ENCODE peak calls at places on chromosomes 3 and 15, in four cellular contexts. W is DMS 273 treated with DMSO at 0.1 percent for 48 hours, T is smooth muscle cell of the brain vasculature, Y is myocyte. K is an unnamed sample.

GRCh38 chr3:50806806-50807205 is 132.1 kb downstream of the DOCK3 start:
- DNase-seq in T (no peak), Y (peak), W (no peak), K (no peak)

GRCh38 chr3:57864853-57865252 is 108.7 kb downstream of the SLMAP start:
- DNase-seq in Y (peak), T (peak), W (no peak), K (no peak)

GRCh38 chr3:145219355-145220196 is 941.4 kb downstream of the PLOD2 start:
- DNase-seq in W (peak), T (peak), Y (no peak), K (no peak)

GRCh38 chr15:58396181-58396580 is 35.6 kb upstream of the LIPC start:
- DNase-seq in Y (peak), W (no peak), T (peak), K (no peak)

GRCh38 chr3:156460206-156460609 is 94.7 kb downstream of the SSR3 start:
- DNase-seq in Y (no peak), T (no peak), W (no peak), K (no peak)

GRCh38 chr3:13621381-13622221 is 72.7 kb downstream of the FBLN2 start:
- DNase-seq in T (no peak), Y (no peak), W (no peak), K (no peak)

GRCh38 chr3:156516284-156516683 is 38.6 kb downstream of the SSR3 start:
- DNase-seq in W (peak), T (no peak), Y (no peak), K (no peak)

GRCh38 chr15:49814709-49815108 is 193.9 kb downstream of the DTWD1 start:
- DNase-seq in T (no peak), W (no peak), Y (peak), K (no peak)

GRCh38 chr15:77409259-77410156 is 10.4 kb downstream of the PEAK1 start:
- DNase-seq in W (no peak), T (no peak), Y (no peak), K (no peak)

GRCh38 chr15:76060098-76060989 is 559 bp downstream of the TMEM266 start:
- DNase-seq in W (no peak), Y (no peak), T (no peak), K (no peak)

GRCh38 chr3:124761935-124762334 is 31.7 kb downstream of the UMPS start:
- DNase-seq in T (no peak), W (no peak), Y (no peak), K (no peak)

GRCh38 chr3:109825971-109826810 is 488.8 kb upstream of the DPPA4 start:
- DNase-seq in T (no peak), Y (no peak), W (no peak), K (no peak)

GRCh38 chr3:122284486-122284885 is 40.6 kb upstream of the CSTA start:
- DNase-seq in T (no peak), Y (no peak), W (no peak), K (no peak)

GRCh38 chr3:5036858-5037257 is 57.6 kb downstream of the BHLHE40 start:
- DNase-seq in W (no peak), T (no peak), Y (no peak), K (no peak)

GRCh38 chr3:152289708-152290107 is 21.0 kb downstream of the MBNL1 start:
- DNase-seq in Y (no peak), W (no peak), T (no peak), K (no peak)

GRCh38 chr3:16606398-16606797 is 1.2 kb upstream of the DAZL start:
- DNase-seq in W (no peak), T (no peak), Y (no peak), K (no peak)

GRCh38 chr3:32401541-32402052 is 9.9 kb downstream of the CMTM7 start:
- DNase-seq in W (peak), Y (peak), T (peak), K (peak)

GRCh38 chr3:125212509-125213372 is at the start of gene SLC12A8:
- DNase-seq in T (no peak), Y (no peak), W (no peak), K (no peak)

GRCh38 chr15:63374686-63375520 is 6.7 kb downstream of the CA12 start:
- DNase-seq in W (peak), T (peak), Y (peak), K (no peak)

GRCh38 chr15:97078556-97078955 is 748.1 kb downstream of the NR2F2 start:
- DNase-seq in T (no peak), W (no peak), Y (no peak), K (no peak)

GRCh38 chr3:14549256-14549931 is 9.3 kb upstream of the GRIP2 start:
- DNase-seq in W (no peak), T (no peak), Y (no peak), K (no peak)

GRCh38 chr3:25455316-25456232 is 27.5 kb downstream of the RARB start:
- DNase-seq in W (no peak), T (no peak), Y (no peak), K (no peak)

GRCh38 chr15:57377478-57377847 is 1.2 kb downstream of the CGNL1 start:
- DNase-seq in W (no peak), Y (no peak), T (no peak), K (no peak)

GRCh38 chr3:69856965-69857364 is 117.7 kb downstream of the MITF start:
- DNase-seq in Y (no peak), W (no peak), T (no peak), K (no peak)

GRCh38 chr3:171838218-171838720 is 4.9 kb upstream of the TMEM212 start:
- DNase-seq in Y (peak), W (no peak), T (peak), K (no peak)

GRCh38 chr3:58217209-58217811 is 6.5 kb upstream of the DNASE1L3 start:
- DNase-seq in Y (peak), W (peak), T (peak), K (no peak)

GRCh38 chr3:194327414-194328079 is 23.6 kb downstream of the CPN2 start:
- DNase-seq in T (no peak), W (no peak), Y (peak), K (no peak)

GRCh38 chr3:29605845-29606244 is 325.0 kb downstream of the RBMS3 start:
- DNase-seq in W (no peak), T (no peak), Y (peak), K (no peak)

GRCh38 chr3:134896696-134897095 is 101.6 kb downstream of the EPHB1 start:
- DNase-seq in Y (no peak), W (no peak), T (no peak), K (no peak)

GRCh38 chr3:114214542-114215341 is 22.6 kb downstream of the ZNF80 start:
- DNase-seq in Y (no peak), T (peak), W (no peak), K (no peak)

GRCh38 chr3:100437879-100438622 is 36.7 kb downstream of the LNP1 start:
- DNase-seq in T (no peak), W (no peak), Y (no peak), K (no peak)

K was measured in GM12891.